ENCODE peak calls at places on chromosomes 6 and 20, in six cellular contexts. One of them, this sample, is unnamed.

GRCh38 chr20:3168079-3168828 is 5.1 kb downstream of the LZTS3 start:
- DNase-seq in stimulated activated naive B cell treated with anti-CD40 and anti-IgM and Interleukin-4, amounts not matched to agents 10 μg/mL and 1 μg/mL and 100 μg/mL, for 72 hours: no peak
- DNase-seq in WTC11: peak
- DNase-seq in prostate gland: peak
- DNase-seq in T-helper 1 cell: no peak
- DNase-seq in breast epithelium: no peak
- DNase-seq in this sample: no peak

GRCh38 chr20:7798176-7798575 is 142.1 kb downstream of the HAO1 start:
- DNase-seq in T-helper 1 cell: no peak
- DNase-seq in stimulated activated naive B cell treated with anti-CD40 and anti-IgM and Interleukin-4, amounts not matched to agents 10 μg/mL and 1 μg/mL and 100 μg/mL, for 72 hours: no peak
- DNase-seq in breast epithelium: no peak
- DNase-seq in WTC11: no peak
- DNase-seq in prostate gland: no peak
- DNase-seq in this sample: no peak

GRCh38 chr6:111607279-111607678 is 1.6 kb upstream of the TRAF3IP2 start:
- DNase-seq in breast epithelium: no peak
- DNase-seq in WTC11: no peak
- DNase-seq in stimulated activated naive B cell treated with anti-CD40 and anti-IgM and Interleukin-4, amounts not matched to agents 10 μg/mL and 1 μg/mL and 100 μg/mL, for 72 hours: no peak
- DNase-seq in T-helper 1 cell: no peak
- DNase-seq in prostate gland: no peak
- DNase-seq in this sample: no peak

GRCh38 chr6:8391934-8392333 is 43.4 kb downstream of the SLC35B3 start:
- DNase-seq in breast epithelium: no peak
- DNase-seq in T-helper 1 cell: no peak
- DNase-seq in WTC11: no peak
- DNase-seq in stimulated activated naive B cell treated with anti-CD40 and anti-IgM and Interleukin-4, amounts not matched to agents 10 μg/mL and 1 μg/mL and 100 μg/mL, for 72 hours: no peak
- DNase-seq in prostate gland: no peak
- DNase-seq in this sample: no peak

GRCh38 chr20:2658414-2659354 is 5.3 kb downstream of the IDH3B start:
- DNase-seq in T-helper 1 cell: no peak
- DNase-seq in prostate gland: no peak
- DNase-seq in breast epithelium: no peak
- DNase-seq in stimulated activated naive B cell treated with anti-CD40 and anti-IgM and Interleukin-4, amounts not matched to agents 10 μg/mL and 1 μg/mL and 100 μg/mL, for 72 hours: no peak
- DNase-seq in WTC11: no peak
- DNase-seq in this sample: no peak

GRCh38 chr6:27890351-27891299 is 21.6 kb downstream of the OR2B2 start:
- DNase-seq in stimulated activated naive B cell treated with anti-CD40 and anti-IgM and Interleukin-4, amounts not matched to agents 10 μg/mL and 1 μg/mL and 100 μg/mL, for 72 hours: peak
- DNase-seq in breast epithelium: peak
- DNase-seq in prostate gland: peak
- DNase-seq in T-helper 1 cell: peak
- DNase-seq in WTC11: peak
- DNase-seq in this sample: no peak

GRCh38 chr6:47083586-47084047 is 41.5 kb upstream of the ADGRF1 start:
- DNase-seq in T-helper 1 cell: no peak
- DNase-seq in breast epithelium: peak
- DNase-seq in stimulated activated naive B cell treated with anti-CD40 and anti-IgM and Interleukin-4, amounts not matched to agents 10 μg/mL and 1 μg/mL and 100 μg/mL, for 72 hours: no peak
- DNase-seq in WTC11: no peak
- DNase-seq in prostate gland: peak
- DNase-seq in this sample: no peak

GRCh38 chr20:37522258-37523011 is 1.4 kb downstream of the NNAT start:
- DNase-seq in prostate gland: peak
- DNase-seq in stimulated activated naive B cell treated with anti-CD40 and anti-IgM and Interleukin-4, amounts not matched to agents 10 μg/mL and 1 μg/mL and 100 μg/mL, for 72 hours: no peak
- DNase-seq in T-helper 1 cell: no peak
- DNase-seq in breast epithelium: no peak
- DNase-seq in WTC11: peak
- DNase-seq in this sample: no peak